ENCODE peak calls at places on chromosomes 2 and 18, in six cellular contexts. One of them, this sample, is unnamed.
A peak's percentile ranks its signal among the peaks of the same experiment; 100 is the strongest.

GRCh38 chr2:27211943-27212625 is at the start of the genes ATRAID and SLC5A6:
- DNase-seq in left lung: peak; percentile 90
- DNase-seq in coronary artery: peak; percentile 90
- DNase-seq in astrocyte of the cerebellum: peak; percentile 54
- DNase-seq in osteoblast: peak; percentile 100
- DNase-seq in LNCaP clone FGC: peak; percentile 39
- DNase-seq in this sample: peak; percentile 44

GRCh38 chr2:85181844-85182456 is 48.8 kb downstream of the TCF7L1 start:
- DNase-seq in left lung: no peak
- DNase-seq in coronary artery: peak; percentile 40
- DNase-seq in astrocyte of the cerebellum: no peak
- DNase-seq in osteoblast: peak; percentile 44
- DNase-seq in LNCaP clone FGC: no peak
- DNase-seq in this sample: no peak

GRCh38 chr18:12066910-12067511 is 26.6 kb upstream of the ANKRD62 start:
- DNase-seq in left lung: no peak
- DNase-seq in coronary artery: no peak
- DNase-seq in astrocyte of the cerebellum: no peak
- DNase-seq in osteoblast: no peak
- DNase-seq in LNCaP clone FGC: no peak
- DNase-seq in this sample: no peak

GRCh38 chr2:207223051-207223450 is 57.3 kb upstream of the KLF7 start:
- DNase-seq in left lung: no peak
- DNase-seq in coronary artery: no peak
- DNase-seq in astrocyte of the cerebellum: peak; percentile 80
- DNase-seq in osteoblast: peak; percentile 54
- DNase-seq in LNCaP clone FGC: no peak
- DNase-seq in this sample: peak; percentile 23

GRCh38 chr18:48872234-48873145 is 78.3 kb downstream of the SMAD7 start:
- DNase-seq in left lung: no peak
- DNase-seq in coronary artery: no peak
- DNase-seq in astrocyte of the cerebellum: no peak
- DNase-seq in osteoblast: peak; percentile 96
- DNase-seq in LNCaP clone FGC: no peak
- DNase-seq in this sample: peak; percentile 23

GRCh38 chr2:8684421-8684884 is 2.6 kb downstream of the ID2 start:
- DNase-seq in left lung: no peak
- DNase-seq in coronary artery: peak; percentile 71
- DNase-seq in astrocyte of the cerebellum: no peak
- DNase-seq in osteoblast: peak; percentile 90
- DNase-seq in LNCaP clone FGC: no peak
- DNase-seq in this sample: no peak

GRCh38 chr2:96873651-96874096 is 3.8 kb upstream of the SEMA4C start:
- DNase-seq in left lung: no peak
- DNase-seq in coronary artery: no peak
- DNase-seq in astrocyte of the cerebellum: no peak
- DNase-seq in osteoblast: no peak
- DNase-seq in LNCaP clone FGC: no peak
- DNase-seq in this sample: no peak

GRCh38 chr2:144152817-144153271 is 367.1 kb downstream of the ZEB2 start:
- DNase-seq in left lung: no peak
- DNase-seq in coronary artery: no peak
- DNase-seq in astrocyte of the cerebellum: no peak
- DNase-seq in osteoblast: peak; percentile 67
- DNase-seq in LNCaP clone FGC: no peak
- DNase-seq in this sample: no peak

GRCh38 chr18:46466236-46467160 is 190.5 kb downstream of the LOXHD1 start:
- DNase-seq in left lung: no peak
- DNase-seq in coronary artery: peak; percentile 47
- DNase-seq in astrocyte of the cerebellum: no peak
- DNase-seq in osteoblast: no peak
- DNase-seq in LNCaP clone FGC: no peak
- DNase-seq in this sample: no peak

GRCh38 chr2:195428673-195429072 is 228.4 kb upstream of the SLC39A10 start:
- DNase-seq in left lung: no peak
- DNase-seq in coronary artery: no peak
- DNase-seq in astrocyte of the cerebellum: no peak
- DNase-seq in osteoblast: no peak
- DNase-seq in LNCaP clone FGC: no peak
- DNase-seq in this sample: no peak

GRCh38 chr2:45928946-45929345 is 277.5 kb downstream of the PRKCE start:
- DNase-seq in left lung: no peak
- DNase-seq in coronary artery: no peak
- DNase-seq in astrocyte of the cerebellum: no peak
- DNase-seq in osteoblast: no peak
- DNase-seq in LNCaP clone FGC: no peak
- DNase-seq in this sample: no peak

GRCh38 chr18:67035026-67035425 is 431.1 kb upstream of the CDH19 start:
- DNase-seq in left lung: no peak
- DNase-seq in coronary artery: no peak
- DNase-seq in astrocyte of the cerebellum: no peak
- DNase-seq in osteoblast: no peak
- DNase-seq in LNCaP clone FGC: no peak
- DNase-seq in this sample: no peak

GRCh38 chr2:152611458-152612231 is 105.6 kb downstream of the PRPF40A start:
- DNase-seq in left lung: peak; percentile 43
- DNase-seq in coronary artery: no peak
- DNase-seq in astrocyte of the cerebellum: peak; percentile 77
- DNase-seq in osteoblast: no peak
- DNase-seq in LNCaP clone FGC: no peak
- DNase-seq in this sample: peak; percentile 55

GRCh38 chr18:48302736-48303135 is 106.4 kb downstream of the ZBTB7C start:
- DNase-seq in left lung: no peak
- DNase-seq in coronary artery: no peak
- DNase-seq in astrocyte of the cerebellum: no peak
- DNase-seq in osteoblast: no peak
- DNase-seq in LNCaP clone FGC: no peak
- DNase-seq in this sample: no peak

GRCh38 chr2:81304154-81304830 is 999.7 kb upstream of the LRRTM1 start:
- DNase-seq in left lung: no peak
- DNase-seq in coronary artery: no peak
- DNase-seq in astrocyte of the cerebellum: no peak
- DNase-seq in osteoblast: no peak
- DNase-seq in LNCaP clone FGC: no peak
- DNase-seq in this sample: no peak

DNA sequence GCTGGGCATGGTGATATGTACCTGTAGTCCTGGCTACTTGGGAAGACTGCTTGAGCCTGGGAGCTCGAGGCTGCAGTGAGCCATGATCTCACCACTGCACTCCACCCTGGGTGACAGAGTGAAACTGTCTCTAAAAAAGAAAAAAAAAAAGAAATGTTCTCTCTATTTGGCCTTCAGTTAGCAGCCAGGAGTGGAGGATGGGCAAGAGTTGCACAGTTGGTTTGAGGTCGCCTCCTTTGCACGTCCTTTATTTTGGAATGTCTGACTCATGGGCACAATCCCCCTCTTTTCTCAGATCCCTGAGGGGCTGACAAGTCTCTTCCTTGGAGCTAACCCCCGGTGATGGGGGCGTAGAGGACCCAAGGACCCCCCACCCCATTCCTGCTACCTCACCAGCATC is 26.4 kb downstream of the ITM2C start:
- DNase-seq in left lung: no peak
- DNase-seq in coronary artery: no peak
- DNase-seq in astrocyte of the cerebellum: no peak
- DNase-seq in osteoblast: no peak
- DNase-seq in LNCaP clone FGC: no peak
- DNase-seq in this sample: no peak
- H3K4me3 ChIP-seq in left lung: no peak overlapping the region
- H3K4me3 ChIP-seq in coronary artery: no peak overlapping the region
- H3K4me3 ChIP-seq in astrocyte of the cerebellum: no peak overlapping the region
- H3K4me3 ChIP-seq in osteoblast: no peak overlapping the region
- H3K4me3 ChIP-seq in LNCaP clone FGC: no peak overlapping the region
- H3K4me3 ChIP-seq in this sample: no peak overlapping the region

DNA sequence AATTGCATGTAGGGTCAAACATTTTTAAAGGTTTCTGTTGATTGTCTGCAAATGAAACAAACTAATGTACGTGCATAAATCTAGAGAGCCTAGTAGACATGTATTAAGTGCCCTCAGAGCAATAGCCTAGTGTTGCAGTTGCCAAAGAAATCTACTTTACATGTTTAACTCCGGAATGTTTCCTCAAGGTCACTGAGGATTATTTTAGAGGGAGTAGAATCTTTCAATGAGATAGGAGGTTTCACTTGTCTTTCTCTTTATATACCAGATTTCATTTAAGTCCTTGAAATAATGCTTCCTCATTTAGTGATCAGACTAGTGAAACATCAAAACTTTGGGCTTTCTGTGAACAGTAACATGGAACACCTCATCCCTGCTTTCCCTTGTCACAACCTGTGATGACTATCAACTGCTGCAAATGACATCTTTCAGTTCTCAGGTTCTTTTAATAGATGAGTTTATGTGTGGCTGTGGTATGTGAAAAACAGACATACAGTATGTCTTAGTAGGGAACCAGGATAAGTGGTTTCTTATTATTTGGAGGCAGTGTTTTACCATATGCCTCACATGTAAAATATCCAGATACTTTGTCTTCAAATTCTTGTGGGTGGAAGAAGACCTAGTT is 5.5 kb downstream of the UBE2E3 start:
- DNase-seq in left lung: no peak
- DNase-seq in coronary artery: no peak
- DNase-seq in astrocyte of the cerebellum: no peak
- DNase-seq in osteoblast: no peak
- DNase-seq in LNCaP clone FGC: no peak
- DNase-seq in this sample: no peak
- H3K4me3 ChIP-seq in left lung: no peak overlapping the region
- H3K4me3 ChIP-seq in coronary artery: no peak overlapping the region
- H3K4me3 ChIP-seq in astrocyte of the cerebellum: no peak overlapping the region
- H3K4me3 ChIP-seq in osteoblast: no peak overlapping the region
- H3K4me3 ChIP-seq in LNCaP clone FGC: no peak overlapping the region
- H3K4me3 ChIP-seq in this sample: no peak overlapping the region

DNA sequence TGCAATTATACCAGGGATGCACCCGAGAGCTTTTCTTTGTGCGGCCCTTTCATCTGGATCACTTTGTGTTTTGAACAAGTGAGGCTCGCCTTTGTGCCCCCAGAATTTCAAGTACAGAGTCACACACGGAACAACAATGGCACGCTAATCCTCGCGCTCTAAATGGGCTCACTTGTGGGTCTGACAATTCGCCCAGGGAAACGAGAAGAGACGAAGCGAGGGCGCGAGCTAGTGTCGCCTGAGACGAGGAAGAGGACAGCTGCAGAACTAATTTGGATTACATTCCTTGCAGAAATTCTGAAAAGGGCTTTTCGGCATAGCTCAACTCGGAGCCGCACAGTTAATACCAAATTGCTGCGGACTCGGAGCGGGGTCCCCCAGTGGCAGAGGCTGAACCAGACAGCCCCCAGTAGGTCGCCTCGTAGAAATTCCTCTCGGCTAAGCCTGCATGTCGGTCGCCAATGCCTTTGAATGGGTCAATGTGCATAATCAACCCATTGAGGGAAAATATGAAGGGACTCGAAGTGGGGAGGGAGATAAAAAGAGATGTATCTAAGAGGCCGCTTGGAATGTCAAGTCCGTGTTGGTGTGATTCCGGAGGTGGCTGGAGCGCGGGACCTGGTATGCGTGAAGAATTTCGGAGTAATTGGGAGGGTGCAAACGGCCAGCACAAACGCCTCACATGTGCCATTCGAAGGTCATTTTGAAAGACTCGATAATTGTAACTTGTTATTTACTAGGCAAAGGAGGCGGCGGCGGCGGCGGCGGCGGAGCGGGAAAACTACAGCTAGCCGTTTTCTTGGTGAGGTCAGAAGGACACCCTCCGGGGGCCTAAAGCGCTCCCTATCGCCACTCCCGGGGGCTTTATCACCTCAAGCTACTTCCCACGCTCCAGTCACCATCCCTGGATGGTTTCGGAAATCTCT is 2.0 kb downstream of the ERBB4 start:
- DNase-seq in left lung: no peak
- DNase-seq in coronary artery: no peak
- DNase-seq in astrocyte of the cerebellum: no peak
- DNase-seq in osteoblast: peak; percentile 59
- DNase-seq in LNCaP clone FGC: no peak
- DNase-seq in this sample: no peak
- H3K4me3 ChIP-seq in left lung: peak overlapping the region; percentile 41
- H3K4me3 ChIP-seq in coronary artery: peak overlapping the region; percentile 98
- H3K4me3 ChIP-seq in astrocyte of the cerebellum: peak overlapping the region; percentile 49
- H3K4me3 ChIP-seq in osteoblast: peak overlapping the region; percentile 72
- H3K4me3 ChIP-seq in LNCaP clone FGC: peak overlapping the region; percentile 44
- H3K4me3 ChIP-seq in this sample: peak overlapping the region; percentile 46

DNA sequence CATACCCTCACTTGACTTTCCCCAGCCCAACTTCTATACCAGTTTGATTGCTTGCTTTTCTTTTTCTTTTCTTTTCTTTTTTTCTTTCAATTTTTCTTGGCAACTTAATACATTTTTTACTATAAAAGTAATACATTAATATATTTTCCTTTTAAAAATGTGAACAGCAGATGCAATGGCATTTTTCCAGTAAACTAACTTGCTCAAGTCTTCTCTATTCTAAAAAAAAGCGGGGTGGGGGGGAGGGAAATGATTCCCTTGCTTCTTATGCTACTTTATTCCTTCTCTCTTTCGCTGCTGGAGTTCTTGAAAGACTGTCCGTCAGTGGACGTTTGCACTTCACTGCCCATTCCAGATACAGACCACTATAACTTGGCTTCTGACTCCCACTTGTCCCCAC is 70.5 kb downstream of the RBMS1 start:
- DNase-seq in left lung: no peak
- DNase-seq in coronary artery: no peak
- DNase-seq in astrocyte of the cerebellum: no peak
- DNase-seq in osteoblast: no peak
- DNase-seq in LNCaP clone FGC: no peak
- DNase-seq in this sample: no peak
- H3K4me3 ChIP-seq in left lung: no peak overlapping the region
- H3K4me3 ChIP-seq in coronary artery: no peak overlapping the region
- H3K4me3 ChIP-seq in astrocyte of the cerebellum: no peak overlapping the region
- H3K4me3 ChIP-seq in osteoblast: no peak overlapping the region
- H3K4me3 ChIP-seq in LNCaP clone FGC: no peak overlapping the region
- H3K4me3 ChIP-seq in this sample: no peak overlapping the region

DNA sequence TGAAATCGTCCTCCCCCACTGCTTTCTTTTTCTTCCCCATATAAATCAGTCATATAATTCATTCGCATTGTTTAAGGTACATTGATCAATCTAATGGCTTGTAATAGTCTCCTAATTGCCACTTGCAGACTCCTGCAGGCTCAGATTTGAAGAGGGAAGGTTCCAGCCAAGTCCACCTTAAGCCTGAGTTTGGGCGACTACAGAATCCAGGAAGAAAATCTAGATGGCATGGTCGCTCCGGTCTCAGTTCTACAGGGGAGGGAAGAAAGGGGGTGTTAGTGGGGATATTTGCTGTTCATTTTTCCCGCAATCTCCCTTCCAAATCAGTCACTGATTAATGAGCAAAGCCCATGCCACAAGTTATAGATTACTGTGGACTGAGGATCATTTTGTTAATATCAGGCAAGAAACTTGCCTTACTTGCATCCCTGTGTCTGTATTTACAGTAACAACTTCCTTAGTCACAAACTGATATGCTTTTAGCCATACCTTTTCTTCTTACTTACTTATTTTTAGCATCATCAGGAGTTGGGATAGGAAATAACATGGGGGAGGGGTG is 5.5 kb upstream of the SP9 start:
- DNase-seq in left lung: no peak
- DNase-seq in coronary artery: no peak
- DNase-seq in astrocyte of the cerebellum: no peak
- DNase-seq in osteoblast: peak; percentile 36
- DNase-seq in LNCaP clone FGC: no peak
- DNase-seq in this sample: no peak
- H3K4me3 ChIP-seq in left lung: no peak overlapping the region
- H3K4me3 ChIP-seq in coronary artery: no peak overlapping the region
- H3K4me3 ChIP-seq in astrocyte of the cerebellum: no peak overlapping the region
- H3K4me3 ChIP-seq in osteoblast: no peak overlapping the region
- H3K4me3 ChIP-seq in LNCaP clone FGC: no peak overlapping the region
- H3K4me3 ChIP-seq in this sample: peak overlapping the region; percentile 63

This sample was measured in AG09309.